ENCODE peak calls at places on chromosomes 4 and X, in five cellular contexts. One of them, this sample, is unnamed.

GRCh38 chr4:68905598-68906237 is 45.9 kb downstream of the UGT2A3 start:
- DNase-seq in NCI-H1417: peak
- DNase-seq in iPS-NIHi11: peak
- DNase-seq in iris pigment epithelial cell: peak
- DNase-seq in lung: no peak
- DNase-seq in this sample: no peak

GRCh38 chr4:1855334-1856070 is 454 bp downstream of the LETM1 start:
- DNase-seq in NCI-H1417: peak
- DNase-seq in lung: peak
- DNase-seq in iPS-NIHi11: peak
- DNase-seq in iris pigment epithelial cell: no peak
- DNase-seq in this sample: peak

GRCh38 chr4:143358923-143359694 is 22.4 kb downstream of the GAB1 start:
- DNase-seq in NCI-H1417: peak
- DNase-seq in lung: peak
- DNase-seq in iPS-NIHi11: no peak
- DNase-seq in iris pigment epithelial cell: peak
- DNase-seq in this sample: peak

GRCh38 chr4:140094701-140095420 is 59.1 kb downstream of the MAML3 start:
- DNase-seq in lung: peak
- DNase-seq in iPS-NIHi11: peak
- DNase-seq in NCI-H1417: peak
- DNase-seq in iris pigment epithelial cell: no peak
- DNase-seq in this sample: peak

GRCh38 chr4:171130126-171130801 is 682.9 kb upstream of the GALNTL6 start:
- DNase-seq in iris pigment epithelial cell: no peak
- DNase-seq in iPS-NIHi11: no peak
- DNase-seq in lung: no peak
- DNase-seq in NCI-H1417: no peak
- DNase-seq in this sample: no peak

GRCh38 chr4:40316782-40317635 is 18.1 kb upstream of the CHRNA9 start:
- DNase-seq in NCI-H1417: no peak
- DNase-seq in lung: peak
- DNase-seq in iris pigment epithelial cell: peak
- DNase-seq in iPS-NIHi11: peak
- DNase-seq in this sample: peak

GRCh38 chr4:11404431-11404830 is 24.3 kb downstream of the HS3ST1 start:
- DNase-seq in NCI-H1417: peak
- DNase-seq in lung: no peak
- DNase-seq in iris pigment epithelial cell: no peak
- DNase-seq in iPS-NIHi11: no peak
- DNase-seq in this sample: no peak

GRCh38 chrX:106039920-106040319 is 1.4 kb upstream of the SERPINA7 start:
- DNase-seq in iris pigment epithelial cell: peak
- DNase-seq in lung: no peak
- DNase-seq in NCI-H1417: peak
- DNase-seq in iPS-NIHi11: peak
- DNase-seq in this sample: no peak

GRCh38 chrX:119376312-119376711 is 22.8 kb upstream of the SLC25A43 start:
- DNase-seq in NCI-H1417: no peak
- DNase-seq in iPS-NIHi11: no peak
- DNase-seq in lung: no peak
- DNase-seq in iris pigment epithelial cell: no peak
- DNase-seq in this sample: no peak

GRCh38 chrX:41670108-41670507 is 18.7 kb upstream of the GPR34 start:
- DNase-seq in iris pigment epithelial cell: no peak
- DNase-seq in NCI-H1417: no peak
- DNase-seq in lung: no peak
- DNase-seq in iPS-NIHi11: no peak
- DNase-seq in this sample: no peak

GRCh38 chr4:151207186-151207585 is 69.8 kb upstream of the PRSS48 start:
- DNase-seq in NCI-H1417: no peak
- DNase-seq in iris pigment epithelial cell: no peak
- DNase-seq in lung: no peak
- DNase-seq in iPS-NIHi11: no peak
- DNase-seq in this sample: no peak

GRCh38 chr4:90127706-90128345 is 632 bp downstream of the CCSER1 start:
- DNase-seq in NCI-H1417: peak
- DNase-seq in lung: peak
- DNase-seq in iPS-NIHi11: peak
- DNase-seq in iris pigment epithelial cell: no peak
- DNase-seq in this sample: no peak

GRCh38 chr4:38132140-38132673 is 172.0 kb downstream of the PTTG2 start:
- DNase-seq in NCI-H1417: no peak
- DNase-seq in iPS-NIHi11: no peak
- DNase-seq in iris pigment epithelial cell: peak
- DNase-seq in lung: no peak
- DNase-seq in this sample: no peak

GRCh38 chr4:144627663-144628076 is 18.3 kb upstream of the HHIP start:
- DNase-seq in iPS-NIHi11: no peak
- DNase-seq in lung: no peak
- DNase-seq in NCI-H1417: no peak
- DNase-seq in iris pigment epithelial cell: peak
- DNase-seq in this sample: no peak

GRCh38 chr4:91256043-91256442 is 1047.7 kb upstream of the GRID2 start:
- DNase-seq in iPS-NIHi11: no peak
- DNase-seq in lung: no peak
- DNase-seq in iris pigment epithelial cell: no peak
- DNase-seq in NCI-H1417: no peak
- DNase-seq in this sample: no peak

GRCh38 chr4:6523251-6523650 is 50.8 kb upstream of the PPP2R2C start:
- DNase-seq in NCI-H1417: no peak
- DNase-seq in iPS-NIHi11: no peak
- DNase-seq in iris pigment epithelial cell: peak
- DNase-seq in lung: no peak
- DNase-seq in this sample: no peak

GRCh38 chr4:186693894-186694293 is 29.8 kb downstream of the FAT1 start:
- DNase-seq in iPS-NIHi11: no peak
- DNase-seq in NCI-H1417: no peak
- DNase-seq in lung: no peak
- DNase-seq in iris pigment epithelial cell: no peak
- DNase-seq in this sample: no peak

GRCh38 chr4:47913858-47914218 is 545 bp downstream of the NFXL1 start:
- DNase-seq in NCI-H1417: no peak
- DNase-seq in iris pigment epithelial cell: peak
- DNase-seq in iPS-NIHi11: peak
- DNase-seq in lung: peak
- DNase-seq in this sample: no peak

GRCh38 chrX:119635799-119636198 is 29.6 kb upstream of the NKRF start:
- DNase-seq in NCI-H1417: no peak
- DNase-seq in iris pigment epithelial cell: no peak
- DNase-seq in lung: no peak
- DNase-seq in iPS-NIHi11: peak
- DNase-seq in this sample: no peak

GRCh38 chr4:102683846-102684581 is 76.8 kb downstream of the MANBA start:
- DNase-seq in iPS-NIHi11: no peak
- DNase-seq in NCI-H1417: no peak
- DNase-seq in lung: no peak
- DNase-seq in iris pigment epithelial cell: no peak
- DNase-seq in this sample: no peak

GRCh38 chrX:30635630-30636029 is 17.6 kb upstream of the GK start:
- DNase-seq in iPS-NIHi11: peak
- DNase-seq in iris pigment epithelial cell: no peak
- DNase-seq in NCI-H1417: no peak
- DNase-seq in lung: no peak
- DNase-seq in this sample: no peak

GRCh38 chr4:112140536-112140935 is 4.7 kb upstream of the FAM241A start:
- DNase-seq in iPS-NIHi11: no peak
- DNase-seq in NCI-H1417: no peak
- DNase-seq in iris pigment epithelial cell: peak
- DNase-seq in lung: no peak
- DNase-seq in this sample: no peak

This sample was measured in HL-60.